ENCODE peak calls at places on chromosomes 7 and 10, in eight cellular contexts. K is GM23338, J is GM23248, F is SK-N-SH, L is PC-3, C is OCI-LY7, M is HCT116, B is MM.1S. A is an unnamed sample.

GRCh38 chr10:89337493-89337892 is 9.7 kb downstream of the IFIT3 start:
- DNase-seq in B (no peak), M (peak; percentile 23), J (peak; percentile 64), F (no peak), L (no peak), K (no peak), C (no peak), A (no peak)

GRCh38 chr7:11623093-11623678 is 208.8 kb downstream of the THSD7A start:
- DNase-seq in F (no peak), C (no peak), L (no peak), B (no peak), K (no peak), J (no peak), M (no peak), A (peak; percentile 8)

GRCh38 chr7:107167483-107168232 is 1.1 kb upstream of the HBP1 start:
- DNase-seq in J (peak; percentile 93), M (peak; percentile 61), C (peak; percentile 72), F (peak; percentile 52), K (peak; percentile 78), L (peak; percentile 78), B (peak; percentile 79), A (peak; percentile 83)

GRCh38 chr10:80187465-80188409 is 17.6 kb downstream of the ANXA11 start:
- DNase-seq in M (no peak), B (peak; percentile 91), F (no peak), K (no peak), J (no peak), C (peak; percentile 96), L (peak; percentile 47), A (no peak)

GRCh38 chr7:29972315-29972669 is 17.3 kb downstream of the SCRN1 start:
- DNase-seq in M (no peak), J (no peak), B (no peak), L (no peak), F (no peak), C (no peak), K (no peak), A (no peak)

GRCh38 chr10:69734797-69735468 is 66.8 kb upstream of the COL13A1 start:
- DNase-seq in L (no peak), C (peak; percentile 22), F (no peak), K (no peak), J (no peak), B (peak; percentile 54), M (no peak), A (no peak)

GRCh38 chr7:151235091-151235787 is 3.0 kb downstream of the CHPF2 start:
- DNase-seq in L (no peak), F (no peak), J (no peak), M (no peak), C (no peak), B (no peak), K (no peak), A (no peak)

GRCh38 chr10:100037758-100038315 is 28.1 kb upstream of the DNMBP start:
- DNase-seq in K (no peak), F (no peak), L (peak; percentile 61), M (no peak), C (no peak), J (no peak), B (no peak), A (no peak)

GRCh38 chr7:121344093-121344492 is 15.3 kb downstream of the WNT16 start:
- DNase-seq in C (no peak), M (no peak), F (no peak), J (peak; percentile 25), L (no peak), K (no peak), B (no peak), A (no peak)

GRCh38 chr7:3537210-3537875 is 236.3 kb downstream of the SDK1 start:
- DNase-seq in F (no peak), K (no peak), C (no peak), B (no peak), M (no peak), L (peak; percentile 4), J (no peak), A (peak; percentile 34)

GRCh38 chr7:98165827-98166667 is 45.2 kb upstream of the BHLHA15 start:
- DNase-seq in J (peak; percentile 57), F (peak; percentile 80), M (peak; percentile 7), K (peak; percentile 85), C (peak; percentile 53), L (peak; percentile 60), B (peak; percentile 37), A (peak; percentile 79)

GRCh38 chr10:31977440-31978157 is 49.0 kb upstream of the ARHGAP12 start:
- DNase-seq in C (peak; percentile 3), L (peak; percentile 63), J (peak; percentile 82), F (no peak), M (no peak), B (no peak), K (no peak), A (no peak)

GRCh38 chr7:17523813-17524741 is 225.6 kb downstream of the AHR start:
- DNase-seq in L (peak; percentile 70), C (no peak), M (no peak), F (no peak), J (peak; percentile 74), B (no peak), K (peak; percentile 9), A (peak; percentile 30)

GRCh38 chr7:100603697-100604077 is 1.5 kb downstream of the PCOLCE start:
- DNase-seq in K (peak; percentile 64), B (no peak), F (no peak), J (peak; percentile 59), L (no peak), C (no peak), M (no peak), A (no peak)

GRCh38 chr7:148773344-148773743 is 74.6 kb downstream of the CUL1 start:
- DNase-seq in J (no peak), M (no peak), C (no peak), F (no peak), K (no peak), L (no peak), B (peak; percentile 93), A (no peak)

GRCh38 chr10:31064334-31064733 is 32.7 kb upstream of the ZNF438 start:
- DNase-seq in F (no peak), L (no peak), J (peak; percentile 90), K (no peak), M (no peak), C (no peak), B (no peak), A (peak; percentile 15)

GRCh38 chr10:97210576-97210975 is 24.8 kb upstream of the SLIT1 start:
- DNase-seq in J (peak; percentile 56), K (peak; percentile 90), B (peak; percentile 63), C (peak; percentile 68), M (peak; percentile 54), F (peak; percentile 86), L (peak; percentile 81), A (peak; percentile 73)

GRCh38 chr7:584122-584465 is 64.4 kb upstream of the PDGFA start:
- DNase-seq in C (no peak), M (no peak), F (no peak), L (no peak), J (no peak), B (no peak), K (no peak), A (no peak)

GRCh38 chr7:45224832-45225231 is 67.2 kb downstream of the RAMP3 start:
- DNase-seq in B (no peak), M (no peak), L (no peak), J (peak; percentile 15), F (no peak), K (peak; percentile 61), C (no peak), A (no peak)

GRCh38 chr7:7565746-7566650 is 686 bp upstream of the MIOS start:
- DNase-seq in M (peak; percentile 33), B (no peak), K (peak; percentile 35), J (peak; percentile 2), L (peak; percentile 90), C (peak; percentile 8), F (peak; percentile 47), A (peak; percentile 36)

DNA sequence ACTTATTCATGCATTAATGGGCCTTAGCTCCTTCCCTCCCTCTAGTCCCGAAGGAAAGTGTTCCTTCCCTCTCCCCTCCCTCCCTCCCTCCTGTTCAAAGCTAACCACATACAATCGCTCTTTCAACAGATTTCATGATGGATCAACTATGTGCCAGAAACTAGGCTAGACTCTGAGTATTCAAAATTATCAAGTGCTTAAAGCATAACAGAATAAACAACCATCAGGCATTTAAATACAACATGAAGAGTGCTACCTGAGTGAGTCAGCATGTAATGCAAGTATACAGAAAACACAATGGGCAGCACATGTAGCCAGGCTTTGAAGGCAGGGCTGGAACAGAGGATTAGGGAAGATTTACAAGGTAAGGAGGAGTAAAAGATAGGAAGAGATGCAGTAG is 11.3 kb downstream of the CHCHD3 start:
- DNase-seq in B (no peak), M (no peak), L (no peak), J (no peak), C (no peak), F (no peak), K (peak; percentile 41), A (no peak)
- TF ChIP-seq EZH2phosphoT487 in B (no peak), M (no peak), L (no peak), J (no peak), C (no peak), F (no peak), K (no peak), A (no peak)

DNA sequence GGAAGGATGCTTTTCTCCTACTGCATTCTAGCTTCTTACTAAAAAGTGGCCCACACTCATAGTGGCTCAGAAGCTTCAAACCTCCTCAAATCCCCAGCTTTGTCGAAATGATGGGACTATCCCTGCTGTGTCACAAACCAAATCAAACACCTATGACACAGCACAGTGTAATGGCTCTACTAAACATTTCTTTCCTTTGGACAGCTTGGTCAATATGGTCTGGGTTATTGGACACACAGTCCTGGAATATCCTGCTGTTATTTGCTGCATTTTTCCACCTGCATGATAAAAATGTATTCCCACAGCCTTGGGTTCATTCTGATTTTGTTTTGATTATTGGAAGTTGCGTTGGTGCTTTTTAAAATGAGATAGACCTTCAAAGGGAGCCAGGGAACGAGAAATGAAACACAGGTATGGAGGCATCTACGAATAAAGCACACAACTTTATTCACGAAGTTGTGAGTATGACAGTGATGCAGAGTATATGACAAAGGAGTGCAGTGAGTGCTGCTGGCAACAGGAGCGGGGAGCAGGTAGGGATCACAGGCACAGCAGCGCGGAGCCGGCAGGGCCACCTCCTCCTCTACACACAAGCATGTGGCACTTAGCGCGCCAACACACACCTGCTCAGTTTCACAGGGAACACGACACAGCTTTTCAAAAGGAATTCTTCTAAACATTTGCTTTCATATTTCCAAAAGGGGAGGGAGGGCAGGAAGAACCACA is 26.5 kb upstream of the AFAP1L2 start:
- DNase-seq in M (no peak), L (no peak), J (no peak), K (no peak), C (no peak), F (no peak), B (no peak), A (no peak)
- H3K4me1 ChIP-seq in M (no peaks in the 10 kb centered on the region), L (no peaks in the 10 kb centered on the region), J (no peaks in the 10 kb centered on the region), K (no peaks in the 10 kb centered on the region), C (no peaks in the 10 kb centered on the region), F (peaks cover 4% of the 10 kb centered on the region), B (no peaks in the 10 kb centered on the region), A (no peaks in the 10 kb centered on the region)

GRCh38 chr7:129354428-129355157 is 79.6 kb upstream of the STRIP2 start:
- DNase-seq in L (no peak), B (no peak), F (no peak), K (no peak), M (no peak), J (no peak), C (no peak), A (no peak)
- H3K9me2 ChIP-seq in L (no peaks in the 10 kb centered on the region), B (no peaks in the 10 kb centered on the region), F (no peaks in the 10 kb centered on the region), K (no peaks in the 10 kb centered on the region), M (no peaks in the 10 kb centered on the region), J (no peaks in the 10 kb centered on the region), C (no peaks in the 10 kb centered on the region), A (no peaks in the 10 kb centered on the region)

DNA sequence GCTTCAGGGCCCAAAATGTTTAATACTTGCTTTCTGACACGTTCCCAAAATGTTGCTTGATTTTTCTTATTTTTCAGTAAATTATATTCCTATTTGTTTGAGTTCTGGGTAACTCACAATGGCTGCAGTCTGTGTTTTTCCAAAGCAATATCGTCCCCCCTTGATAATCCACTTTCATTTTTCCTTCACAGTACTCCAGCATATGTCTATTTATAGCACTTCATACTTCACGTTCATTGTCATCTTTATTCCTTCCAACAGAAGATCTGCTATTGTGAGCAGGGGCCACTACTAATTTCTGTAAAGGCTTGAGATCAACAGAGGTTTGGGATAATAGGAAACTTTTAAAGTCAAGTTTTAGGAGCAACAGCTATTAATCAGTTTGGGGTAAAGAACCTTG is 11.6 kb downstream of the CPEB3 start:
- DNase-seq in F (no peak), M (no peak), C (no peak), J (peak; percentile 9), K (no peak), L (no peak), B (no peak), A (no peak)
- TF ChIP-seq EZH2phosphoT487 in F (no peak), M (no peak), C (no peak), J (no peak), K (no peak), L (no peak), B (no peak), A (no peak)

A was measured in hepatocyte.